ENCODE peak calls at places on chromosomes 7 and 10, in six cellular contexts. One of them, this sample, is unnamed.

GRCh38 chr10:83007521-83007920 is 1131.8 kb upstream of the GHITM start:
- DNase-seq in neuronal stem cell: no peak
- DNase-seq in IMR-90: no peak
- DNase-seq in H1: no peak
- DNase-seq in trophoblast cell: no peak
- DNase-seq in mesenchymal stem cell: no peak
- DNase-seq in this sample: peak

GRCh38 chr10:100519321-100520051 is at the start of gene SEC31B:
- DNase-seq in neuronal stem cell: peak
- DNase-seq in IMR-90: no peak
- DNase-seq in H1: no peak
- DNase-seq in trophoblast cell: no peak
- DNase-seq in mesenchymal stem cell: peak
- DNase-seq in this sample: peak

GRCh38 chr10:71761541-71762113 is 11.7 kb downstream of the VSIR start:
- DNase-seq in neuronal stem cell: no peak
- DNase-seq in IMR-90: no peak
- DNase-seq in H1: no peak
- DNase-seq in trophoblast cell: no peak
- DNase-seq in mesenchymal stem cell: no peak
- DNase-seq in this sample: no peak

GRCh38 chr7:101927389-101928306 is 110.2 kb downstream of the CUX1 start:
- DNase-seq in neuronal stem cell: no peak
- DNase-seq in IMR-90: no peak
- DNase-seq in H1: no peak
- DNase-seq in trophoblast cell: peak
- DNase-seq in mesenchymal stem cell: peak
- DNase-seq in this sample: no peak

GRCh38 chr7:128011079-128011670 is 20.1 kb downstream of the LRRC4 start:
- DNase-seq in neuronal stem cell: no peak
- DNase-seq in IMR-90: no peak
- DNase-seq in H1: no peak
- DNase-seq in trophoblast cell: no peak
- DNase-seq in mesenchymal stem cell: no peak
- DNase-seq in this sample: no peak

GRCh38 chr10:59167512-59167911 is 8.9 kb upstream of the PHYHIPL start:
- DNase-seq in neuronal stem cell: no peak
- DNase-seq in IMR-90: no peak
- DNase-seq in H1: no peak
- DNase-seq in trophoblast cell: no peak
- DNase-seq in mesenchymal stem cell: no peak
- DNase-seq in this sample: no peak

GRCh38 chr7:130473877-130474276 is 18.0 kb upstream of the MEST start:
- DNase-seq in neuronal stem cell: no peak
- DNase-seq in IMR-90: no peak
- DNase-seq in H1: no peak
- DNase-seq in trophoblast cell: no peak
- DNase-seq in mesenchymal stem cell: peak
- DNase-seq in this sample: no peak

GRCh38 chr10:91875779-91876178 is 33.5 kb downstream of the FGFBP3 start:
- DNase-seq in neuronal stem cell: no peak
- DNase-seq in IMR-90: no peak
- DNase-seq in H1: no peak
- DNase-seq in trophoblast cell: no peak
- DNase-seq in mesenchymal stem cell: no peak
- DNase-seq in this sample: no peak

GRCh38 chr7:52719677-52720076 is 315.8 kb upstream of the POM121L12 start:
- DNase-seq in neuronal stem cell: no peak
- DNase-seq in IMR-90: no peak
- DNase-seq in H1: no peak
- DNase-seq in trophoblast cell: no peak
- DNase-seq in mesenchymal stem cell: peak
- DNase-seq in this sample: no peak

GRCh38 chr7:120521761-120522737 is 249.1 kb downstream of the KCND2 start:
- DNase-seq in neuronal stem cell: no peak
- DNase-seq in IMR-90: no peak
- DNase-seq in H1: no peak
- DNase-seq in trophoblast cell: no peak
- DNase-seq in mesenchymal stem cell: no peak
- DNase-seq in this sample: peak
- H2AK5ac ChIP-seq in neuronal stem cell: no peak
- H2AK5ac ChIP-seq in IMR-90: no peak
- H2AK5ac ChIP-seq in H1: no peak
- H2AK5ac ChIP-seq in trophoblast cell: no peak
- H2AK5ac ChIP-seq in mesenchymal stem cell: no peak
- H2AK5ac ChIP-seq in this sample: no peak

GRCh38 chr10:34743804-34744203 is 71.3 kb downstream of the PARD3 start:
- DNase-seq in neuronal stem cell: no peak
- DNase-seq in IMR-90: peak
- DNase-seq in H1: no peak
- DNase-seq in trophoblast cell: no peak
- DNase-seq in mesenchymal stem cell: no peak
- DNase-seq in this sample: no peak
- H3K4me3 ChIP-seq in neuronal stem cell: no peak
- H3K4me3 ChIP-seq in IMR-90: no peak
- H3K4me3 ChIP-seq in H1: no peak
- H3K4me3 ChIP-seq in trophoblast cell: no peak
- H3K4me3 ChIP-seq in mesenchymal stem cell: peak
- H3K4me3 ChIP-seq in this sample: no peak

GRCh38 chr10:112789248-112789647 is 160.8 kb upstream of the TCF7L2 start:
- DNase-seq in neuronal stem cell: no peak
- DNase-seq in IMR-90: no peak
- DNase-seq in H1: no peak
- DNase-seq in trophoblast cell: no peak
- DNase-seq in mesenchymal stem cell: no peak
- DNase-seq in this sample: no peak

GRCh38 chr10:112792487-112793196 is 157.4 kb upstream of the TCF7L2 start:
- DNase-seq in neuronal stem cell: no peak
- DNase-seq in IMR-90: peak
- DNase-seq in H1: no peak
- DNase-seq in trophoblast cell: peak
- DNase-seq in mesenchymal stem cell: peak
- DNase-seq in this sample: peak

GRCh38 chr10:112790030-112790429 is 160.0 kb upstream of the TCF7L2 start:
- DNase-seq in neuronal stem cell: no peak
- DNase-seq in IMR-90: no peak
- DNase-seq in H1: no peak
- DNase-seq in trophoblast cell: no peak
- DNase-seq in mesenchymal stem cell: no peak
- DNase-seq in this sample: peak

GRCh38 chr10:112791447-112791846 is 158.6 kb upstream of the TCF7L2 start:
- DNase-seq in neuronal stem cell: no peak
- DNase-seq in IMR-90: no peak
- DNase-seq in H1: no peak
- DNase-seq in trophoblast cell: no peak
- DNase-seq in mesenchymal stem cell: no peak
- DNase-seq in this sample: no peak

DNA sequence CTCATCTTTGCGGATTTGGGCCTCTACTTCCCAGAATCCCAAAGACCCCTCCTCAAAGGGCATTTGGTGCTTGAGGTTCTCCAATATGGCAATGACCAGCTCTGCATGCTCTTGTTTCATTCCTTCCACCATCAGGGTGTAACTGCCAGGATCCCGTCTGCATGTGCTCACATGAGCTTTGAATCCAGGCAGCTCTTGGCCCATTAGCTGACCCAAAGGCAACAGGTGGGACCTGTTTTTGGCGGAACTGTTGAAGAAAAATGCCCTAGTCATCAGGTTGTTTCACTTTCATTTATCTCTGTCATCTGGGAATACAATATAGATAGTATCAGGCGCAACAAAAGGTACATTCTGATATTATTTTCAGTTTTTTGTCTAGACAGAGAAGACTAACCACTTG is 159.1 kb upstream of the TCF7L2 start:
- DNase-seq in neuronal stem cell: no peak
- DNase-seq in IMR-90: no peak
- DNase-seq in H1: no peak
- DNase-seq in trophoblast cell: peak
- DNase-seq in mesenchymal stem cell: no peak
- DNase-seq in this sample: no peak
- H2AK5ac ChIP-seq in neuronal stem cell: no peak
- H2AK5ac ChIP-seq in IMR-90: no peak
- H2AK5ac ChIP-seq in H1: no peak
- H2AK5ac ChIP-seq in trophoblast cell: no peak
- H2AK5ac ChIP-seq in mesenchymal stem cell: peak
- H2AK5ac ChIP-seq in this sample: no peak

DNA sequence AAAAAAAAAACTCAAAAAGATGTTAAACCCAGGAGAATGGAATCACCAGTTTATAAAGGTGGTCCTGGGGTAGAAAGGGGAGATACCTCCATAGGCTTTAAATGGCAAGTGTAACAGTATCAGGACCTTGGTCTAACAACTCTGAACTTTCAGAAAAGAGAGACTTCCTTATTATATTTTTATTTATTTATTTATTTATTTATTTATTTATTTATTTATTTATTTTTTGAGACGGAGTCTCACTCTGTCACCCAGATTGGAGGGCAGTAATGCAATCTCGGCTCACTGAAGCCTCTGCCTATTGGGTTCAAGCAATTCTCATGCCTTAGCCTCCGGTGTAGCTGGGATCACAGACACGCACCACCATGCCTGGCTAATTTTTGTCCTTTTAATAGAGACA is 12.4 kb downstream of the HIBADH start:
- DNase-seq in neuronal stem cell: no peak
- DNase-seq in IMR-90: no peak
- DNase-seq in H1: no peak
- DNase-seq in trophoblast cell: no peak
- DNase-seq in mesenchymal stem cell: no peak
- DNase-seq in this sample: no peak
- H3K4me3 ChIP-seq in neuronal stem cell: no peak
- H3K4me3 ChIP-seq in IMR-90: no peak
- H3K4me3 ChIP-seq in H1: no peak
- H3K4me3 ChIP-seq in trophoblast cell: no peak
- H3K4me3 ChIP-seq in mesenchymal stem cell: no peak
- H3K4me3 ChIP-seq in this sample: no peak

GRCh38 chr10:80453392-80453714 is 757 bp upstream of the TSPAN14 start:
- DNase-seq in neuronal stem cell: no peak
- DNase-seq in IMR-90: no peak
- DNase-seq in H1: no peak
- DNase-seq in trophoblast cell: no peak
- DNase-seq in mesenchymal stem cell: no peak
- DNase-seq in this sample: no peak

GRCh38 chr10:80453715-80454525 is at the start of gene TSPAN14:
- DNase-seq in neuronal stem cell: peak
- DNase-seq in IMR-90: peak
- DNase-seq in H1: no peak
- DNase-seq in trophoblast cell: peak
- DNase-seq in mesenchymal stem cell: peak
- DNase-seq in this sample: peak

GRCh38 chr10:80454526-80455460 is 683 bp downstream of the TSPAN14 start:
- DNase-seq in neuronal stem cell: no peak
- DNase-seq in IMR-90: no peak
- DNase-seq in H1: no peak
- DNase-seq in trophoblast cell: no peak
- DNase-seq in mesenchymal stem cell: peak
- DNase-seq in this sample: peak

GRCh38 chr10:80457554-80458262 is 3.6 kb downstream of the TSPAN14 start:
- DNase-seq in neuronal stem cell: no peak
- DNase-seq in IMR-90: no peak
- DNase-seq in H1: no peak
- DNase-seq in trophoblast cell: no peak
- DNase-seq in mesenchymal stem cell: no peak
- DNase-seq in this sample: peak

GRCh38 chr10:80455461-80456345 is 1.6 kb downstream of the TSPAN14 start:
- DNase-seq in neuronal stem cell: no peak
- DNase-seq in IMR-90: no peak
- DNase-seq in H1: no peak
- DNase-seq in trophoblast cell: no peak
- DNase-seq in mesenchymal stem cell: no peak
- DNase-seq in this sample: no peak
- H2AK5ac ChIP-seq in neuronal stem cell: no peak
- H2AK5ac ChIP-seq in IMR-90: peak
- H2AK5ac ChIP-seq in H1: no peak
- H2AK5ac ChIP-seq in trophoblast cell: no peak
- H2AK5ac ChIP-seq in mesenchymal stem cell: peak
- H2AK5ac ChIP-seq in this sample: no peak